ENCODE peak calls at places on chromosomes 13 and 19, in nine cellular contexts. One of them, this sample, is unnamed.

GRCh38 chr13:51223284-51224270 is 1.4 kb downstream of the FAM124A start:
- DNase-seq in ascending aorta: no peak
- DNase-seq in H9: no peak
- DNase-seq in GM12865: no peak
- DNase-seq in nephron progenitor cell: no peak
- DNase-seq in lower lobe of right lung: no peak
- DNase-seq in cardiac fibroblast: no peak
- DNase-seq in kidney epithelial cell: no peak
- DNase-seq in breast epithelium: no peak
- DNase-seq in this sample: no peak

GRCh38 chr13:45521292-45521691 is 56.6 kb downstream of the COG3 start:
- DNase-seq in ascending aorta: no peak
- DNase-seq in H9: no peak
- DNase-seq in GM12865: no peak
- DNase-seq in nephron progenitor cell: no peak
- DNase-seq in lower lobe of right lung: no peak
- DNase-seq in cardiac fibroblast: no peak
- DNase-seq in kidney epithelial cell: no peak
- DNase-seq in breast epithelium: no peak
- DNase-seq in this sample: peak

GRCh38 chr13:99517984-99518383 is 16.7 kb downstream of the TM9SF2 start:
- DNase-seq in ascending aorta: no peak
- DNase-seq in H9: no peak
- DNase-seq in GM12865: no peak
- DNase-seq in nephron progenitor cell: no peak
- DNase-seq in lower lobe of right lung: no peak
- DNase-seq in cardiac fibroblast: no peak
- DNase-seq in kidney epithelial cell: no peak
- DNase-seq in breast epithelium: no peak
- DNase-seq in this sample: no peak

GRCh38 chr13:113932060-113932459 is 41.8 kb downstream of the C13orf46 start:
- DNase-seq in ascending aorta: no peak
- DNase-seq in H9: no peak
- DNase-seq in GM12865: no peak
- DNase-seq in nephron progenitor cell: no peak
- DNase-seq in lower lobe of right lung: no peak
- DNase-seq in cardiac fibroblast: no peak
- DNase-seq in kidney epithelial cell: no peak
- DNase-seq in breast epithelium: no peak
- DNase-seq in this sample: no peak

GRCh38 chr13:99386495-99386894 is 79.3 kb upstream of the GPR183 start:
- DNase-seq in ascending aorta: no peak
- DNase-seq in H9: peak
- DNase-seq in GM12865: no peak
- DNase-seq in nephron progenitor cell: no peak
- DNase-seq in lower lobe of right lung: no peak
- DNase-seq in cardiac fibroblast: no peak
- DNase-seq in kidney epithelial cell: no peak
- DNase-seq in breast epithelium: no peak
- DNase-seq in this sample: no peak

GRCh38 chr13:79898996-79899395 is 418.0 kb downstream of the NDFIP2 start:
- DNase-seq in ascending aorta: no peak
- DNase-seq in H9: no peak
- DNase-seq in GM12865: no peak
- DNase-seq in nephron progenitor cell: no peak
- DNase-seq in lower lobe of right lung: no peak
- DNase-seq in cardiac fibroblast: no peak
- DNase-seq in kidney epithelial cell: no peak
- DNase-seq in breast epithelium: no peak
- DNase-seq in this sample: no peak

GRCh38 chr19:58304255-58304654 is 922 bp upstream of the ERVK3-1 start:
- DNase-seq in ascending aorta: no peak
- DNase-seq in H9: no peak
- DNase-seq in GM12865: no peak
- DNase-seq in nephron progenitor cell: no peak
- DNase-seq in lower lobe of right lung: no peak
- DNase-seq in cardiac fibroblast: no peak
- DNase-seq in kidney epithelial cell: no peak
- DNase-seq in breast epithelium: no peak
- DNase-seq in this sample: no peak

GRCh38 chr13:51881296-51881695 is 19.5 kb downstream of the CCDC70 start:
- DNase-seq in ascending aorta: no peak
- DNase-seq in H9: no peak
- DNase-seq in GM12865: no peak
- DNase-seq in nephron progenitor cell: no peak
- DNase-seq in lower lobe of right lung: no peak
- DNase-seq in cardiac fibroblast: no peak
- DNase-seq in kidney epithelial cell: no peak
- DNase-seq in breast epithelium: no peak
- DNase-seq in this sample: no peak

GRCh38 chr19:44757057-44757734 is 8.7 kb downstream of the BCL3 start:
- DNase-seq in ascending aorta: no peak
- DNase-seq in H9: no peak
- DNase-seq in GM12865: no peak
- DNase-seq in nephron progenitor cell: peak
- DNase-seq in lower lobe of right lung: no peak
- DNase-seq in cardiac fibroblast: peak
- DNase-seq in kidney epithelial cell: no peak
- DNase-seq in breast epithelium: no peak
- DNase-seq in this sample: no peak

GRCh38 chr19:44759083-44759804 is 10.7 kb downstream of the BCL3 start:
- DNase-seq in ascending aorta: no peak
- DNase-seq in H9: no peak
- DNase-seq in GM12865: no peak
- DNase-seq in nephron progenitor cell: no peak
- DNase-seq in lower lobe of right lung: no peak
- DNase-seq in cardiac fibroblast: no peak
- DNase-seq in kidney epithelial cell: no peak
- DNase-seq in breast epithelium: no peak
- DNase-seq in this sample: no peak

GRCh38 chr19:44758596-44758995 is 10.1 kb downstream of the BCL3 start:
- DNase-seq in ascending aorta: no peak
- DNase-seq in H9: peak
- DNase-seq in GM12865: no peak
- DNase-seq in nephron progenitor cell: peak
- DNase-seq in lower lobe of right lung: no peak
- DNase-seq in cardiac fibroblast: peak
- DNase-seq in kidney epithelial cell: no peak
- DNase-seq in breast epithelium: no peak
- DNase-seq in this sample: no peak

GRCh38 chr19:44756089-44756562 is 7.6 kb downstream of the BCL3 start:
- DNase-seq in ascending aorta: no peak
- DNase-seq in H9: no peak
- DNase-seq in GM12865: no peak
- DNase-seq in nephron progenitor cell: no peak
- DNase-seq in lower lobe of right lung: no peak
- DNase-seq in cardiac fibroblast: peak
- DNase-seq in kidney epithelial cell: no peak
- DNase-seq in breast epithelium: no peak
- DNase-seq in this sample: no peak

DNA sequence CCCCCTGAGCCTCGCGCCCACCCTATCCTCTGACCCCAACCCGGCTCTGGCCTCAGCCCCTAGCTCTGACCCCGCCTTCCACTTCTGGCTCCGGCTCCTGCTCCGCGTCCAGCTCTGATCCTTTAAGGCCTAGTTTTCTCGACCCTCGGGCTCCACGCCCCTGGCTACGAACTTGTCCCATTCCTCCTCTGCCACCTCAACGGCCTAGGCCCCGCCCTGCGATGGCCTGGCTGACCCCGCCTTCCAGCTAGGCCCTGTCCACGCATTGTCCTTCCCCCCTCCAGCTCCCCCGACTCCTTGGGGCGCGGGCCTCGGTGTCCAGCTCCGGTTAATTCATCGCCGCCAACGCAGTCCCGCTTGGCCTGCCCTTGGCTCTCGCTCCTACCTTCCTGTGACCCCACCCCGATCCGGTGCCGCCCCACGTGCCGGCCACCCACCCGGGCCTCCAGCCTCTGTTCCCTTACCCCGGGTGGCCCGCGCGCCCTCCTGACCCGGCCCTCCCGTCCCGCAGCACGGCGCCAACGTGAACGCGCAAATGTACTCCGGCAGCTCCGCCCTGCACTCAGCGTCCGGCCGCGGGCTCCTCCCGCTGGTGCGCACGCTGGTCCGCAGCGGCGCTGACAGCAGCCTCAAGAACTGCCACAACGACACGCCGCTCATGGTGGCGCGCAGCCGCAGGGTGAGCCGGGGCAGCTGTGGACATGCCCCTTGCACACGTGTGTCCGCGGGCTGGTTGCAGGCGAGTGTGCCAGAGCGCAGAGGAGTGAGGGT is 9.4 kb downstream of the BCL3 start:
- DNase-seq in ascending aorta: no peak
- DNase-seq in H9: peak
- DNase-seq in GM12865: no peak
- DNase-seq in nephron progenitor cell: peak
- DNase-seq in lower lobe of right lung: peak
- DNase-seq in cardiac fibroblast: peak
- DNase-seq in kidney epithelial cell: no peak
- DNase-seq in breast epithelium: no peak
- DNase-seq in this sample: no peak
- TF ChIP-seq CTCF in ascending aorta: no peak
- TF ChIP-seq CTCF in H9: peak
- TF ChIP-seq CTCF in GM12865: no peak
- TF ChIP-seq CTCF in nephron progenitor cell: no peak
- TF ChIP-seq CTCF in lower lobe of right lung: peak
- TF ChIP-seq CTCF in cardiac fibroblast: no peak
- TF ChIP-seq CTCF in kidney epithelial cell: no peak
- TF ChIP-seq CTCF in breast epithelium: no peak
- TF ChIP-seq CTCF in this sample: no peak

GRCh38 chr19:42496551-42497133 is 31.6 kb downstream of the CEACAM1 start:
- DNase-seq in ascending aorta: no peak
- DNase-seq in H9: no peak
- DNase-seq in GM12865: peak
- DNase-seq in nephron progenitor cell: no peak
- DNase-seq in lower lobe of right lung: no peak
- DNase-seq in cardiac fibroblast: no peak
- DNase-seq in kidney epithelial cell: no peak
- DNase-seq in breast epithelium: no peak
- DNase-seq in this sample: no peak

GRCh38 chr19:42498387-42498786 is 29.9 kb downstream of the CEACAM1 start:
- DNase-seq in ascending aorta: no peak
- DNase-seq in H9: no peak
- DNase-seq in GM12865: no peak
- DNase-seq in nephron progenitor cell: no peak
- DNase-seq in lower lobe of right lung: no peak
- DNase-seq in cardiac fibroblast: no peak
- DNase-seq in kidney epithelial cell: no peak
- DNase-seq in breast epithelium: no peak
- DNase-seq in this sample: no peak

GRCh38 chr19:42497492-42498226 is 30.6 kb downstream of the CEACAM1 start:
- DNase-seq in ascending aorta: no peak
- DNase-seq in H9: no peak
- DNase-seq in GM12865: peak
- DNase-seq in nephron progenitor cell: peak
- DNase-seq in lower lobe of right lung: no peak
- DNase-seq in cardiac fibroblast: no peak
- DNase-seq in kidney epithelial cell: no peak
- DNase-seq in breast epithelium: no peak
- DNase-seq in this sample: no peak

GRCh38 chr19:42495663-42496062 is 32.6 kb downstream of the CEACAM1 start:
- DNase-seq in ascending aorta: no peak
- DNase-seq in H9: no peak
- DNase-seq in GM12865: no peak
- DNase-seq in nephron progenitor cell: no peak
- DNase-seq in lower lobe of right lung: no peak
- DNase-seq in cardiac fibroblast: no peak
- DNase-seq in kidney epithelial cell: no peak
- DNase-seq in breast epithelium: no peak
- DNase-seq in this sample: no peak

DNA sequence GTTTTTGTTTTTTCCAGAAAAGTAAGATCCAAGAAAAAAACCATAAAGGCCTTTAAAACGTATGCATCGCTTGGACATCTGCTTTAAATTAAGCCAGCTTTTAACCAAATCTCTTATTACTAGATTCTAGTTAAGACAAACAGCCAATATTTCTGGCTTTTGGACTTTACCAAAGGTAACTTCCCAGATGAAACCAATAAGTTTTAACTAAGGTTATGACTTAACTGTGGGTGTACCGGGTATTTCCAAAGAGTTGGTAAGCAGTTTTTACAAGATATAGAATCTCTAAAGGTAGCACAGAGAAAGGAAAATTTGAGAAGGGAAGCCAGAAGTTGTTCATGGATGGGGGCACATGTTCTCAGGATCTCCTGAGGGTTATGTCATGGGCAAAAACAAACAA is 34.0 kb downstream of the CEACAM1 start:
- DNase-seq in ascending aorta: no peak
- DNase-seq in H9: no peak
- DNase-seq in GM12865: peak
- DNase-seq in nephron progenitor cell: no peak
- DNase-seq in lower lobe of right lung: no peak
- DNase-seq in cardiac fibroblast: no peak
- DNase-seq in kidney epithelial cell: no peak
- DNase-seq in breast epithelium: no peak
- DNase-seq in this sample: no peak
- TF ChIP-seq CTCF in ascending aorta: no peak
- TF ChIP-seq CTCF in H9: no peak
- TF ChIP-seq CTCF in GM12865: no peak
- TF ChIP-seq CTCF in nephron progenitor cell: no peak
- TF ChIP-seq CTCF in lower lobe of right lung: no peak
- TF ChIP-seq CTCF in cardiac fibroblast: no peak
- TF ChIP-seq CTCF in kidney epithelial cell: no peak
- TF ChIP-seq CTCF in breast epithelium: no peak
- TF ChIP-seq CTCF in this sample: no peak

GRCh38 chr13:38879278-38879677 is 111.4 kb downstream of the STOML3 start:
- DNase-seq in ascending aorta: no peak
- DNase-seq in H9: no peak
- DNase-seq in GM12865: no peak
- DNase-seq in nephron progenitor cell: no peak
- DNase-seq in lower lobe of right lung: no peak
- DNase-seq in cardiac fibroblast: no peak
- DNase-seq in kidney epithelial cell: no peak
- DNase-seq in breast epithelium: no peak
- DNase-seq in this sample: no peak
- TF ChIP-seq CTCF in ascending aorta: no peak
- TF ChIP-seq CTCF in H9: no peak
- TF ChIP-seq CTCF in GM12865: no peak
- TF ChIP-seq CTCF in nephron progenitor cell: no peak
- TF ChIP-seq CTCF in lower lobe of right lung: no peak
- TF ChIP-seq CTCF in cardiac fibroblast: no peak
- TF ChIP-seq CTCF in kidney epithelial cell: no peak
- TF ChIP-seq CTCF in breast epithelium: no peak
- TF ChIP-seq CTCF in this sample: no peak

GRCh38 chr19:55161571-55162322 is 4.2 kb upstream of the TNNI3 start:
- DNase-seq in ascending aorta: no peak
- DNase-seq in H9: no peak
- DNase-seq in GM12865: no peak
- DNase-seq in nephron progenitor cell: no peak
- DNase-seq in lower lobe of right lung: no peak
- DNase-seq in cardiac fibroblast: no peak
- DNase-seq in kidney epithelial cell: no peak
- DNase-seq in breast epithelium: no peak
- DNase-seq in this sample: no peak

GRCh38 chr19:55166530-55167268 is at the start of gene DNAAF3:
- DNase-seq in ascending aorta: peak
- DNase-seq in H9: peak
- DNase-seq in GM12865: peak
- DNase-seq in nephron progenitor cell: peak
- DNase-seq in lower lobe of right lung: peak
- DNase-seq in cardiac fibroblast: peak
- DNase-seq in kidney epithelial cell: peak
- DNase-seq in breast epithelium: peak
- DNase-seq in this sample: peak

GRCh38 chr19:55160986-55161365 is 3.4 kb upstream of the TNNI3 start:
- DNase-seq in ascending aorta: no peak
- DNase-seq in H9: no peak
- DNase-seq in GM12865: no peak
- DNase-seq in nephron progenitor cell: no peak
- DNase-seq in lower lobe of right lung: no peak
- DNase-seq in cardiac fibroblast: no peak
- DNase-seq in kidney epithelial cell: no peak
- DNase-seq in breast epithelium: no peak
- DNase-seq in this sample: no peak

GRCh38 chr19:55169136-55169535 is 2.7 kb upstream of the DNAAF3 start:
- DNase-seq in ascending aorta: no peak
- DNase-seq in H9: no peak
- DNase-seq in GM12865: no peak
- DNase-seq in nephron progenitor cell: no peak
- DNase-seq in lower lobe of right lung: no peak
- DNase-seq in cardiac fibroblast: no peak
- DNase-seq in kidney epithelial cell: no peak
- DNase-seq in breast epithelium: no peak
- DNase-seq in this sample: no peak

DNA sequence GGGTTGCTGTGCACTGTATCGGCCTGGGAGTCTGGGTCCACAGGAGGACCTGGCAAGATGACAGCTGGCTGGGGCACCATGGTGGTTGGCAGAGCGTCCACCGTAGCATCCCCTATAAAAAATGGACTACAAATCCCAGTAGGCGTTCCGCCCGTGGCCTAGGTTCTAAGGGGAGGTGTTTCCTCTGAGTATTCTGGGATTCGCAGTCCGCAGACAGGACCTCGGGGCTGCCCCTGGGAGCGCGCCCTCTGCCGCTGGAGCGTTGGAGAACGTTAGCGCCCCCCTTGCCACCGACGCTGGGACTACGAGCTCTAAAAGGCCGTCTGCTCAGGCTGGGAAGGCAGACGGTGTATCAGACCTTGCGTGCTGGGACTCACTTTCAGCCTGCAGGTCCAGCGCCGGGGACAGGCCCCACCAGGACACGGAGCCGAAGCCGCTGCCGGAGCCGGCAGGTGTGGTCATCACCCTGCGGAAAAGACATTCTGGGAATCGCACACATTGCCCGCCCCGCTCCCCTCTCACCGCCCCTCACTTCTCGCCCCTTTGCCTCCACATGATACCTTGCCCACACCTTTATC is 372 bp downstream of the DNAAF3 start:
- DNase-seq in ascending aorta: no peak
- DNase-seq in H9: peak
- DNase-seq in GM12865: peak
- DNase-seq in nephron progenitor cell: peak
- DNase-seq in lower lobe of right lung: no peak
- DNase-seq in cardiac fibroblast: peak
- DNase-seq in kidney epithelial cell: no peak
- DNase-seq in breast epithelium: peak
- DNase-seq in this sample: no peak
- TF ChIP-seq CTCF in ascending aorta: no peak
- TF ChIP-seq CTCF in H9: peak
- TF ChIP-seq CTCF in GM12865: no peak
- TF ChIP-seq CTCF in nephron progenitor cell: peak
- TF ChIP-seq CTCF in lower lobe of right lung: peak
- TF ChIP-seq CTCF in cardiac fibroblast: peak
- TF ChIP-seq CTCF in kidney epithelial cell: peak
- TF ChIP-seq CTCF in breast epithelium: peak
- TF ChIP-seq CTCF in this sample: peak